ENCODE peak calls at places on chromosomes 3 and 15, in six cellular contexts. Q is H9, Z is mesenchymal stem cell, L is IMR-90, E is mesendoderm, T is H1. W is an unnamed sample.

GRCh38 chr3:22960326-22960984 is 242.7 kb upstream of the UBE2E2 start:
- DNase-seq in Q (no peak), Z (peak; percentile 42), L (peak; percentile 26), E (peak; percentile 31), T (no peak), W (peak; percentile 24)

GRCh38 chr3:128112406-128112968 is 11.1 kb downstream of the RUVBL1 start:
- DNase-seq in Q (no peak), Z (peak; percentile 89), L (peak; percentile 90), E (no peak), T (no peak), W (no peak)

GRCh38 chr3:59001675-59002074 is 48.1 kb downstream of the CFAP20DC start:
- DNase-seq in Q (no peak), Z (no peak), L (no peak), E (no peak), T (no peak), W (no peak)

GRCh38 chr3:45413172-45413765 is 24.9 kb downstream of the LARS2 start:
- DNase-seq in Q (no peak), Z (no peak), L (no peak), E (no peak), T (no peak), W (no peak)

GRCh38 chr15:75727851-75728715 is 15.4 kb upstream of the CSPG4 start:
- DNase-seq in Q (peak; percentile 70), Z (peak; percentile 41), L (no peak), E (peak; percentile 45), T (peak; percentile 82), W (no peak)

GRCh38 chr3:53024315-53024714 is 21.6 kb downstream of the SFMBT1 start:
- DNase-seq in Q (no peak), Z (no peak), L (no peak), E (no peak), T (no peak), W (no peak)

GRCh38 chr3:127613406-127613805 is 15.2 kb downstream of the MCM2 start:
- DNase-seq in Q (no peak), Z (no peak), L (no peak), E (no peak), T (no peak), W (no peak)

GRCh38 chr3:62665627-62666433 is 209.4 kb downstream of the CADPS start:
- DNase-seq in Q (peak; percentile 83), Z (peak; percentile 45), L (peak; percentile 18), E (peak; percentile 89), T (peak; percentile 96), W (peak; percentile 80)

GRCh38 chr3:40170395-40170794 is 139.1 kb upstream of the EIF1B start:
- DNase-seq in Q (no peak), Z (no peak), L (no peak), E (peak; percentile 79), T (no peak), W (no peak)

GRCh38 chr3:52431459-52432223 is 13.3 kb downstream of the SEMA3G start:
- DNase-seq in Q (no peak), Z (no peak), L (no peak), E (no peak), T (no peak), W (no peak)

GRCh38 chr3:137924628-137925027 is 85.3 kb upstream of the CLDN18 start:
- DNase-seq in Q (no peak), Z (no peak), L (no peak), E (no peak), T (no peak), W (no peak)

GRCh38 chr3:49647741-49648140 is 26.4 kb upstream of the APEH start:
- DNase-seq in Q (no peak), Z (peak; percentile 20), L (no peak), E (no peak), T (no peak), W (no peak)

GRCh38 chr3:193831495-193832455 is 238.8 kb downstream of the OPA1 start:
- DNase-seq in Q (no peak), Z (peak; percentile 62), L (no peak), E (no peak), T (no peak), W (no peak)

GRCh38 chr3:7332696-7333095 is 471.8 kb downstream of the GRM7 start:
- DNase-seq in Q (peak; percentile 43), Z (no peak), L (no peak), E (peak; percentile 71), T (peak; percentile 44), W (no peak)

GRCh38 chr15:84992157-84992940 is 10.7 kb downstream of the PDE8A start:
- DNase-seq in Q (no peak), Z (peak; percentile 87), L (peak; percentile 87), E (no peak), T (peak; percentile 26), W (no peak)

GRCh38 chr3:31776016-31776415 is 205.0 kb downstream of the OSBPL10 start:
- DNase-seq in Q (no peak), Z (no peak), L (no peak), E (no peak), T (no peak), W (no peak)

GRCh38 chr15:44738340-44738984 is 2.1 kb downstream of the TRIM69 start:
- DNase-seq in Q (no peak), Z (peak; percentile 74), L (peak; percentile 65), E (peak; percentile 46), T (no peak), W (peak; percentile 20)

GRCh38 chr15:75043509-75044257 is 20.3 kb downstream of the PPCDC start:
- DNase-seq in Q (no peak), Z (peak; percentile 100), L (peak; percentile 100), E (no peak), T (no peak), W (no peak)

GRCh38 chr15:98896802-98897732 is 110.5 kb downstream of the PGPEP1L start:
- DNase-seq in Q (no peak), Z (peak; percentile 100), L (peak; percentile 100), E (peak; percentile 86), T (no peak), W (no peak)

GRCh38 chr3:141303481-141304223 is 64.7 kb upstream of the ZBTB38 start:
- DNase-seq in Q (no peak), Z (peak; percentile 83), L (peak; percentile 86), E (peak; percentile 79), T (peak; percentile 68), W (peak; percentile 71)

GRCh38 chr3:15099364-15100098 is 583 bp upstream of the RBSN start:
- DNase-seq in Q (no peak), Z (no peak), L (no peak), E (no peak), T (no peak), W (no peak)

GRCh38 chr3:18402140-18402834 is 22.9 kb downstream of the SATB1 start:
- DNase-seq in Q (no peak), Z (no peak), L (no peak), E (no peak), T (no peak), W (no peak)
- H2BK15ac ChIP-seq in Q (no peak overlapping the region), Z (no peak overlapping the region), L (no peak overlapping the region), E (no peak overlapping the region), T (no peak overlapping the region), W (no peak overlapping the region)

DNA sequence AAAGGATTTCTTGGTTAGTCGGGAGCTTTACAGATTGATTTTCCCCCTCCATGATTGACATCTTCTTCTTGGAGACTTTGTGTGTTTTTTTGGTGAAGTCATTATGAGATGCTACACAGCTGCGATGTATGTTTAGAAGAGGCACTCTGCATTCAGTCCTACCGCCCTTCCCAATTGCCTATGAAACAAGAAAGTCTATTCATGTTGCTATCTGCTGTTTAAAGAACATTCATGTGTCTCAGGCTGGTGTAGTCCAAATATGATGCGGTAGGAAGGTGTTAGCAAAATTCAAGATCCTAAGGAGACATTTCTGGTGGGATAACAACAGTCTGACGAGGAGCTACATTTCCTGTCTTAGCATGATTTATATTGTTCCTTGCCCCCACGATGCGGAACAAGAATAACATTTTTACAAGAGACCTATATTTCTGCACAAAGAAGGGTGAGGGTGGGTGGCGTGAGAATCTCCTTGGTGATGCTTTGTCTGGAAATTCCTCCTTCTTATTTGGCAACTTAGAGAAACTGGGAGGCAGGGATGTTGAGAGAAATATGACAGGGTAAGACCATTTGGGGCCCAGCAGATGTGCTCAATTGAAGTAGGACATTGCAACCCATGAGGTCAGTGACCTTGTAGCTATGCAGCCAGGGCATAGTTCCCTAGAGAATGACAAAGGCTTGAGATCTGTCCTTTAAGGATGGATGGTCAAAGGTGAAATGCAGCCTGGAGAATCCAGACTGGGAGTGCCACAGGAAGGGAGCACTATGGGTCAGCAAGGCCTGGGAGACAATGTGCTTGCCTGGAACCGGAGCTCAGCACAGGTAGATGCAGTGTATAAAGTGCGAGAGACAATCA is 317.3 kb upstream of the TBL1XR1 start:
- DNase-seq in Q (no peak), Z (peak; percentile 15), L (no peak), E (no peak), T (no peak), W (no peak)
- H2BK15ac ChIP-seq in Q (no peak overlapping the region), Z (no peak overlapping the region), L (peak overlapping the region; percentile 57), E (no peak overlapping the region), T (no peak overlapping the region), W (no peak overlapping the region)

DNA sequence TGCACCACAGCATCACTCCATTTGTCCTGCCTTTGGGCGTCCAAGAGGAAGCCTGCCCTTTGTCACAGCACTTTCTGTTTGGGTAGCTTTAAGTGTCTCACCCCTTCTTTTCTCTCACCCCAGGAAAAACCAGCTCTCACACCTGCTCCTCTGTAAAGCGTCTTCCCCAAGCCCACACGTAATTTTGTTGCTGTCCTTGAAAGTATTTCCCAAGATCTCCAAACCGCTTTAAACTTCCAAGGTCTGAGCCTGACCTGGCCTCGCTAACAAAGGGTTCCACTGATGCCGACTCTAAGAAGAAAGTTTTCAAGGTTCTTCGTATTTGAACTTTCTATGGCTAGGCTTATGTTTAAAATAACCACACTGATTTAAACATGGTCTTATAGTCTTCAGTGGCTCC is 5.3 kb downstream of the ABHD2 start:
- DNase-seq in Q (no peak), Z (no peak), L (no peak), E (no peak), T (no peak), W (no peak)
- H2BK15ac ChIP-seq in Q (no peak overlapping the region), Z (no peak overlapping the region), L (no peak overlapping the region), E (no peak overlapping the region), T (no peak overlapping the region), W (no peak overlapping the region)

GRCh38 chr3:125121246-125122010 is 65.6 kb upstream of the HEG1 start:
- DNase-seq in Q (no peak), Z (no peak), L (no peak), E (no peak), T (no peak), W (no peak)
- H2BK15ac ChIP-seq in Q (no peak overlapping the region), Z (no peak overlapping the region), L (peak overlapping the region; percentile 53), E (peak overlapping the region; percentile 10), T (no peak overlapping the region), W (no peak overlapping the region)